ENCODE peak calls at places on chromosomes 2 and 18, in eight cellular contexts. M, O, P, D, B, I, R and X are unnamed samples.

GRCh38 chr2:128580988-128581848 is 262.6 kb upstream of the HS6ST1 start:
- DNase-seq in M (no peak), O (no peak), P (no peak), D (no peak), B (no peak), I (no peak), R (no peak), X (no peak)

GRCh38 chr2:2577366-2577765 is 246.3 kb upstream of the MYT1L start:
- DNase-seq in M (no peak), O (no peak), P (no peak), D (no peak), B (peak; percentile 1), I (no peak), R (no peak), X (no peak)

GRCh38 chr2:218398437-218399390 is 954 bp upstream of the CTDSP1 start:
- DNase-seq in M (peak; percentile 93), O (peak; percentile 87), P (peak; percentile 95), D (peak; percentile 57), B (peak; percentile 91), I (peak; percentile 90), R (peak; percentile 87), X (peak; percentile 32)

GRCh38 chr2:150169230-150169629 is 318.2 kb downstream of the RND3 start:
- DNase-seq in M (peak; percentile 76), O (peak; percentile 88), P (no peak), D (no peak), B (peak; percentile 88), I (no peak), R (peak; percentile 18), X (peak; percentile 15)

GRCh38 chr2:69437751-69438154 is 518 bp upstream of the NFU1 start:
- DNase-seq in M (peak; percentile 68), O (no peak), P (no peak), D (no peak), B (peak; percentile 62), I (peak; percentile 73), R (peak; percentile 68), X (peak; percentile 52)

GRCh38 chr2:96089356-96090180 is 26.8 kb downstream of the ADRA2B start:
- DNase-seq in M (peak; percentile 44), O (no peak), P (peak; percentile 63), D (no peak), B (no peak), I (no peak), R (peak; percentile 42), X (no peak)

GRCh38 chr18:50654211-50654610 is 94.3 kb downstream of the MAPK4 start:
- DNase-seq in M (no peak), O (no peak), P (no peak), D (no peak), B (no peak), I (no peak), R (no peak), X (no peak)

GRCh38 chr2:88184762-88185161 is 14.6 kb downstream of the THNSL2 start:
- DNase-seq in M (no peak), O (no peak), P (no peak), D (no peak), B (no peak), I (no peak), R (no peak), X (no peak)

GRCh38 chr2:86302320-86302719 is 35.1 kb downstream of the REEP1 start:
- DNase-seq in M (no peak), O (peak; percentile 24), P (no peak), D (no peak), B (no peak), I (no peak), R (no peak), X (no peak)

GRCh38 chr2:196696423-196697073 is 57.0 kb downstream of the CCDC150 start:
- DNase-seq in M (no peak), O (peak; percentile 55), P (no peak), D (no peak), B (peak; percentile 91), I (no peak), R (no peak), X (peak; percentile 76)

GRCh38 chr2:66432801-66433694 is 1.9 kb upstream of the MEIS1 start:
- DNase-seq in M (peak; percentile 92), O (peak; percentile 98), P (peak; percentile 80), D (no peak), B (peak; percentile 98), I (peak; percentile 91), R (peak; percentile 94), X (peak; percentile 93)

GRCh38 chr2:223884399-223884798 is 47.0 kb upstream of the AP1S3 start:
- DNase-seq in M (no peak), O (no peak), P (no peak), D (no peak), B (peak; percentile 83), I (no peak), R (no peak), X (peak; percentile 45)

GRCh38 chr2:130920417-130921030 is 83.8 kb downstream of the ARHGEF4 start:
- DNase-seq in M (peak; percentile 56), O (peak; percentile 84), P (no peak), D (peak; percentile 30), B (peak; percentile 62), I (no peak), R (peak; percentile 46), X (peak; percentile 60)

GRCh38 chr2:194550702-194551101 is 1106.3 kb upstream of the SLC39A10 start:
- DNase-seq in M (no peak), O (no peak), P (no peak), D (no peak), B (no peak), I (no peak), R (no peak), X (peak; percentile 42)

GRCh38 chr2:176814740-176815367 is 397.7 kb upstream of the HNRNPA3 start:
- DNase-seq in M (no peak), O (peak; percentile 13), P (no peak), D (no peak), B (peak; percentile 65), I (no peak), R (no peak), X (peak; percentile 2)

GRCh38 chr2:61538920-61539559 is 884 bp upstream of the XPO1 start:
- DNase-seq in M (peak; percentile 51), O (peak; percentile 39), P (no peak), D (peak; percentile 32), B (peak; percentile 65), I (peak; percentile 50), R (peak; percentile 11), X (peak; percentile 61)

DNA sequence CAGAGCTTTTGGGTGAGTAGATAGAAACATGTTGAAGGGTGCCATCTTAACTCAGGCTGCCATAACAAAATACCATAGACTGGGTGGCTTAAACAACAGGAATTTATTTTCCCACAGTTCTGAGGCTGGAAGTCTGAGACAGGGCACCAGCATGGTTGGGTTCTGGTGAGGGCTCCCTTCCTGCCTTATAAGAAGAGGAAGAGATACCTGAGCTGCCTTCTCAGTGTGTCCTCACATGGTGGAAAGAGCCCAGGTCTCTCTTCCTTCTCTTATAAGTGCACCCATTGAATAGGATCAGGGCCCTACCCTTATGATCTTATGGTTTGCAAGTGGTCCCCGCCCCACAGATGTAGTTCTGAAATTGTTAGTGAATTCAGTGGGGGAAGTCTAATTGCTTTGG is 19.3 kb downstream of the RALB start:
- DNase-seq in M (no peak), O (no peak), P (no peak), D (no peak), B (no peak), I (no peak), R (no peak), X (no peak)
- H3K4me1 ChIP-seq in M (no peaks in the 10 kb centered on the region), O (no peaks in the 10 kb centered on the region), P (peaks cover 29% of the 10 kb centered on the region), D (no peaks in the 10 kb centered on the region), B (no peaks in the 10 kb centered on the region), I (no peaks in the 10 kb centered on the region), R (peaks cover 60% of the 10 kb centered on the region), X (no peaks in the 10 kb centered on the region)

GRCh38 chr2:47311764-47312503 is 91.0 kb upstream of the MSH2 start:
- DNase-seq in M (no peak), O (no peak), P (no peak), D (no peak), B (no peak), I (no peak), R (no peak), X (no peak)
- H3K27ac ChIP-seq in M (no peak overlapping the region), O (no peak overlapping the region), P (no peak overlapping the region), D (no peak overlapping the region), B (no peak overlapping the region), I (no peak overlapping the region), R (peak overlapping the region; percentile 64), X (no peak overlapping the region)

GRCh38 chr2:47172922-47173695 is 18.0 kb upstream of the STPG4 start:
- DNase-seq in M (no peak), O (no peak), P (no peak), D (no peak), B (peak; percentile 39), I (no peak), R (no peak), X (no peak)

GRCh38 chr2:47172156-47172921 is 17.2 kb upstream of the STPG4 start:
- DNase-seq in M (peak; percentile 54), O (no peak), P (no peak), D (no peak), B (peak; percentile 53), I (no peak), R (no peak), X (no peak)

GRCh38 chr2:47177042-47177565 is 22.0 kb upstream of the STPG4 start:
- DNase-seq in M (no peak), O (no peak), P (no peak), D (no peak), B (no peak), I (no peak), R (no peak), X (no peak)

GRCh38 chr2:47174731-47175361 is 19.7 kb upstream of the STPG4 start:
- DNase-seq in M (peak; percentile 57), O (peak; percentile 59), P (no peak), D (peak; percentile 31), B (peak; percentile 82), I (peak; percentile 40), R (peak; percentile 55), X (peak; percentile 65)

DNA sequence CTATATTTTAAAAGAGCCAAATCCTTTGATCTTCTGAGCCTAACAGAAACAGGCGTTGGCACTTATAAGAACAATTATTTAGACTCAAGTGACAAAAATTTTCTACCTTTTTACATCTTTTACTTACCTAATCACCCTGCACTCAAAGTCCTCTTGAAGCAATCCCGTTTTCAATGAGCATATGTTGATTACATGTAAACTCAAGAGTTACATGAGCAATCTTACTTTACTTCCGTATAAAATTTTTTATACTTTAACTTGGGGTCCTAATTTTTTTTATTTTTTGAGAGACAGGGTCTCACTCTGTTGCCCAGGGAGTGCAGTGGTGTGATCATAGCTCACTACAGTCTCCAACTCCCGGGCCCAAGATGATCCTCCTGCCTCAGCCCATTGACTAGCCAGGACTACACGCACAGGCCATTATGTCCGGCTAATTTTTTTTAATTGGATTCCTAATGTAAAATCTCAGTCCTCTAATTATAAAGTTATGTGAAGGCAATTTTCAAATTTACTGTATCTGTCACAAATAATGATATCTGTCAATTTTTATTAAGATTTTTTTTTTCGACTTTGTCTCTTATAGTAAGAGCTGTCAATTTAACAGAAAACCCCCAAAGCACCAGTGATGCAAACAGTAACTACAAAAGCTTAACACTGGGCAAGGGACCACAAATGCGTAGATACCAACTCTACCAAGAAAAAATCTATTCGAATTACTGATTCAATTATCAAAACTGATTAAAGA is 19.1 kb upstream of the STPG4 start:
- DNase-seq in M (no peak), O (no peak), P (no peak), D (no peak), B (peak; percentile 62), I (no peak), R (no peak), X (no peak)
- H3K4me1 ChIP-seq in M (peaks cover 11% of the 10 kb centered on the region), O (peaks cover 55% of the 10 kb centered on the region), P (peaks cover 56% of the 10 kb centered on the region), D (peaks cover 55% of the 10 kb centered on the region), B (peaks cover 52% of the 10 kb centered on the region), I (no peaks in the 10 kb centered on the region), R (peaks cover 54% of the 10 kb centered on the region), X (peaks cover 22% of the 10 kb centered on the region)

GRCh38 chr18:2087877-2088673 is 483.2 kb downstream of the METTL4 start:
- DNase-seq in M (no peak), O (peak; percentile 91), P (no peak), D (no peak), B (no peak), I (no peak), R (peak; percentile 49), X (no peak)
- H3K27ac ChIP-seq in M (no peak overlapping the region), O (no peak overlapping the region), P (peak overlapping the region; percentile 34), D (no peak overlapping the region), B (no peak overlapping the region), I (no peak overlapping the region), R (peak overlapping the region; percentile 54), X (no peak overlapping the region)

GRCh38 chr18:61859118-61859517 is 33.7 kb downstream of the RNF152 start:
- DNase-seq in M (no peak), O (no peak), P (no peak), D (no peak), B (no peak), I (no peak), R (no peak), X (no peak)
- H3K4me1 ChIP-seq in M (peaks cover 1% of the 10 kb centered on the region), O (peaks cover 20% of the 10 kb centered on the region), P (peaks cover 6% of the 10 kb centered on the region), D (no peaks in the 10 kb centered on the region), B (no peaks in the 10 kb centered on the region), I (no peaks in the 10 kb centered on the region), R (peaks cover 68% of the 10 kb centered on the region), X (peaks cover 16% of the 10 kb centered on the region)